ENCODE peak calls at places on chromosomes 12 and 14, in nine cellular contexts. J is stimulated activated CD4-positive, alpha-beta T cell treated with anti-CD3 and anti-CD28 coated beads, Interleukin-1b, Interleukin-23, amount 100 ng/mL, for 24 hours; Y is cardiac fibroblast; H is frontal cortex; C is sigmoid colon; T is ACHN; R is heart left ventricle; O is PC-3; Z is type B pancreatic cell. U is an unnamed sample.

GRCh38 chr12:64814432-64814831 is 10.0 kb upstream of the TBC1D30 start:
- DNase-seq in J (no peak), Y (no peak), H (no peak), C (no peak), T (no peak), R (no peak), O (no peak), Z (no peak), U (no peak)

GRCh38 chr12:77925536-77926108 is 94.9 kb downstream of the NAV3 start:
- DNase-seq in J (no peak), Y (peak), H (peak), C (peak), T (peak), R (peak), O (peak), Z (peak), U (peak)

GRCh38 chr12:57889541-57889989 is 43.0 kb upstream of the CTDSP2 start:
- DNase-seq in J (no peak), Y (peak), H (no peak), C (peak), T (no peak), R (peak), O (no peak), Z (no peak), U (no peak)

GRCh38 chr14:74964787-74965769 is 9.7 kb upstream of the PGF start:
- DNase-seq in J (no peak), Y (peak), H (no peak), C (peak), T (no peak), R (no peak), O (peak), Z (no peak), U (no peak)

GRCh38 chr12:107091381-107091780 is 2.0 kb downstream of the CRY1 start:
- DNase-seq in J (no peak), Y (peak), H (no peak), C (no peak), T (peak), R (no peak), O (peak), Z (no peak), U (no peak)

GRCh38 chr12:132397934-132398385 is 68.6 kb upstream of the GALNT9 start:
- DNase-seq in J (no peak), Y (no peak), H (no peak), C (peak), T (no peak), R (peak), O (no peak), Z (no peak), U (no peak)

GRCh38 chr14:77985235-77985634 is 184.9 kb upstream of the NRXN3 start:
- DNase-seq in J (no peak), Y (peak), H (no peak), C (no peak), T (no peak), R (no peak), O (no peak), Z (no peak), U (no peak)

GRCh38 chr12:120870415-120870814 is 33.7 kb downstream of the SPPL3 start:
- DNase-seq in J (no peak), Y (no peak), H (no peak), C (no peak), T (no peak), R (no peak), O (no peak), Z (no peak), U (no peak)

GRCh38 chr12:66241061-66242043 is 52.3 kb downstream of the IRAK3 start:
- DNase-seq in J (no peak), Y (peak), H (no peak), C (no peak), T (no peak), R (no peak), O (peak), Z (no peak), U (no peak)

GRCh38 chr12:116599285-116600122 is 40.3 kb downstream of the MAP1LC3B2 start:
- DNase-seq in J (peak), Y (peak), H (peak), C (peak), T (peak), R (peak), O (peak), Z (no peak), U (peak)

GRCh38 chr12:52257074-52257551 is 17.3 kb upstream of the KRT86 start:
- DNase-seq in J (no peak), Y (no peak), H (no peak), C (peak), T (no peak), R (no peak), O (no peak), Z (no peak), U (no peak)

GRCh38 chr12:99200711-99201384 is 446.7 kb upstream of the GARIN6 start:
- DNase-seq in J (no peak), Y (no peak), H (no peak), C (no peak), T (peak), R (no peak), O (peak), Z (no peak), U (peak)

GRCh38 chr12:124704619-124705018 is 137.2 kb upstream of the NCOR2 start:
- DNase-seq in J (no peak), Y (no peak), H (no peak), C (no peak), T (no peak), R (peak), O (no peak), Z (no peak), U (no peak)

GRCh38 chr14:33315217-33315616 is 376.5 kb downstream of the NPAS3 start:
- DNase-seq in J (no peak), Y (no peak), H (no peak), C (no peak), T (no peak), R (no peak), O (no peak), Z (no peak), U (no peak)

GRCh38 chr12:114407034-114407420 is 1.1 kb upstream of the TBX5 start:
- DNase-seq in J (no peak), Y (no peak), H (no peak), C (no peak), T (no peak), R (no peak), O (no peak), Z (no peak), U (no peak)

GRCh38 chr14:74804219-74804825 is 41.2 kb downstream of the YLPM1 start:
- DNase-seq in J (no peak), Y (peak), H (no peak), C (no peak), T (no peak), R (no peak), O (peak), Z (no peak), U (peak)

GRCh38 chr14:67881225-67881624 is 61.6 kb downstream of the RAD51B start:
- DNase-seq in J (no peak), Y (no peak), H (no peak), C (no peak), T (no peak), R (no peak), O (no peak), Z (no peak), U (peak)

GRCh38 chr14:76924363-76925151 is 98.3 kb downstream of the LRRC74A start:
- DNase-seq in J (no peak), Y (peak), H (no peak), C (no peak), T (no peak), R (no peak), O (no peak), Z (no peak), U (peak)

GRCh38 chr12:46944771-46945170 is 119.0 kb upstream of the SLC38A4 start:
- DNase-seq in J (no peak), Y (no peak), H (no peak), C (no peak), T (no peak), R (no peak), O (peak), Z (no peak), U (no peak)

GRCh38 chr14:74491952-74492351 is 1.2 kb downstream of the NPC2 start:
- DNase-seq in J (no peak), Y (peak), H (no peak), C (no peak), T (peak), R (no peak), O (peak), Z (no peak), U (no peak)

GRCh38 chr12:15244341-15244740 is 23.1 kb upstream of the RERG start:
- DNase-seq in J (no peak), Y (no peak), H (no peak), C (no peak), T (no peak), R (no peak), O (no peak), Z (no peak), U (peak)

U was measured in DMS53.